ENCODE peak calls at places on chromosomes 1 and 21, in four cellular contexts. Z is SJSA1, W is fibroblast of lung, B is tibial nerve. L is an unnamed sample.

GRCh38 chr1:155504207-155504606 is 58.4 kb downstream of the ASH1L start:
- DNase-seq in W (peak; percentile 50), B (no peak), Z (no peak), L (no peak)

GRCh38 chr1:65343286-65343685 is 33.9 kb downstream of the DNAJC6 start:
- DNase-seq in B (no peak), W (peak; percentile 24), Z (no peak), L (no peak)

GRCh38 chr1:169784102-169784501 is 10.6 kb downstream of the METTL18 start:
- DNase-seq in W (no peak), Z (no peak), B (no peak), L (no peak)

GRCh38 chr1:65412256-65412983 is 8.0 kb upstream of the LEPR start:
- DNase-seq in W (no peak), Z (no peak), B (no peak), L (no peak)

GRCh38 chr1:76268341-76268740 is 193.8 kb downstream of the ST6GALNAC3 start:
- DNase-seq in B (no peak), Z (no peak), W (peak; percentile 36), L (no peak)

GRCh38 chr1:229147086-229147485 is 123.8 kb upstream of the RAB4A start:
- DNase-seq in Z (no peak), B (no peak), W (no peak), L (no peak)

GRCh38 chr21:45456014-45456835 is 51.3 kb downstream of the COL18A1 start:
- DNase-seq in W (no peak), B (no peak), Z (no peak), L (no peak)

GRCh38 chr1:9378801-9379200 is 86.1 kb downstream of the SPSB1 start:
- DNase-seq in B (no peak), Z (no peak), W (no peak), L (no peak)

GRCh38 chr1:245260116-245260882 is 105.5 kb downstream of the KIF26B start:
- DNase-seq in B (no peak), W (no peak), Z (no peak), L (no peak)

GRCh38 chr1:161740871-161741270 is 8.7 kb upstream of the DUSP12 start:
- DNase-seq in Z (no peak), B (no peak), W (no peak), L (no peak)

GRCh38 chr1:169931795-169932195 is 38.1 kb upstream of the SCYL3 start:
- DNase-seq in W (peak; percentile 49), B (no peak), Z (no peak), L (no peak)

GRCh38 chr1:31418626-31419025 is 5.6 kb downstream of the SERINC2 start:
- DNase-seq in Z (no peak), B (no peak), W (no peak), L (no peak)

GRCh38 chr1:21913258-21913657 is 23.9 kb downstream of the HSPG2 start:
- DNase-seq in W (no peak), Z (no peak), B (no peak), L (no peak)

GRCh38 chr1:32627596-32628162 is 22.7 kb downstream of the ZBTB8OS start:
- DNase-seq in Z (no peak), B (no peak), W (peak; percentile 11), L (no peak)

GRCh38 chr1:23436520-23437354 is 12.2 kb upstream of the TCEA3 start:
- DNase-seq in B (no peak), W (no peak), Z (no peak), L (no peak)

GRCh38 chr1:182575540-182576149 is 13.4 kb downstream of the RNASEL start:
- DNase-seq in B (no peak), W (peak; percentile 72), Z (no peak), L (peak; percentile 27)

GRCh38 chr1:39413902-39414528 is 77.4 kb upstream of the BMP8A start:
- DNase-seq in B (no peak), Z (no peak), W (no peak), L (no peak)

GRCh38 chr1:48761986-48762385 is 14.7 kb downstream of the BEND5 start:
- DNase-seq in W (peak; percentile 55), Z (no peak), B (no peak), L (no peak)

GRCh38 chr1:211648980-211649934 is 26.2 kb downstream of the NEK2 start:
- DNase-seq in Z (no peak), W (peak; percentile 41), B (peak; percentile 48), L (peak; percentile 44)

GRCh38 chr1:156750932-156751723 is at the start of gene HDGF:
- DNase-seq in Z (no peak), B (peak; percentile 39), W (peak; percentile 34), L (peak; percentile 45)

GRCh38 chr1:204254031-204254661 is 40.4 kb upstream of the GOLT1A start:
- DNase-seq in Z (no peak), W (peak; percentile 84), B (peak; percentile 66), L (peak; percentile 34)

GRCh38 chr1:29785554-29785953 is 549.2 kb downstream of the PTPRU start:
- DNase-seq in B (no peak), Z (no peak), W (no peak), L (no peak)

GRCh38 chr1:29785137-29785527 is 548.8 kb downstream of the PTPRU start:
- DNase-seq in Z (no peak), B (no peak), W (no peak), L (no peak)

GRCh38 chr1:29782846-29783500 is 546.7 kb downstream of the PTPRU start:
- DNase-seq in B (no peak), Z (no peak), W (no peak), L (no peak)

GRCh38 chr1:29784276-29785136 is 548.2 kb downstream of the PTPRU start:
- DNase-seq in B (no peak), W (no peak), Z (no peak), L (no peak)

GRCh38 chr1:29783501-29784275 is 547.4 kb downstream of the PTPRU start:
- DNase-seq in B (no peak), Z (no peak), W (no peak), L (no peak)
- H3K4me1 ChIP-seq in B (no peaks in the 10 kb centered on the region), Z (peaks cover 6% of the 10 kb centered on the region), W (no peaks in the 10 kb centered on the region), L (peaks cover 2% of the 10 kb centered on the region)

GRCh38 chr1:12454406-12455391 is 163.3 kb downstream of the DHRS3 start:
- DNase-seq in B (peak; percentile 69), Z (peak; percentile 78), W (peak; percentile 52), L (peak; percentile 81)
- H3K4me1 ChIP-seq in B (peaks cover 77% of the 10 kb centered on the region), Z (peaks cover 66% of the 10 kb centered on the region), W (peaks cover 17% of the 10 kb centered on the region), L (peaks cover 42% of the 10 kb centered on the region)

DNA sequence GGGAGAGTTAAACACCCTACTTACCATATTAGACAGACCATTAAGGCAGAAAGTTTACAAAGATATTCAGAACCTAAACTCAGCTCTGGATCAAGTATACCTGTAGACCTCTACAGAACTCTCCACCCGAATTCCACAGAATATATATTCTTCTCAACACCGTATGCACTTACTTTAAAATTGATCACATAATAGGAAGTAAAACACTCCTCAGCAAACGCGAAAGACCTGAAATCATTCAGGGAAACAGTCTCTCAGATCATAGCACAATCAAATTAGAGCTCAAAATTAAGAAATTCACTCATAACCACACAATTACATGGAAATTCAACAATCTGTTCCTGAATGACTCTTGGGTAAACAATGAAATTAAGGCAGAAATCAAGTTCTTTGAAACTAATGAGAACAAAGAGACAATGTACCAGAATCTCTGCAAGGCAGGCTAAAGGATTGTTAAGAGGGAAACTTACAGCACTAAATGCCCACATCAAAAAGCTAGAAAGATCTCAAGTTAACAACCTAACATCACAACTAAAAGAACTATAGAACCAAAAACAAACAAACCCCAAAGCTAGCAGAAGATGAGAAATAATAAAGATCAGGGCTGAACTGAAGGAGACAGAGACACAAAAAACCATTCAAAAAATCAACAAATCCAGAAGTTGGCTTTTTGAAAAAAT is 19.1 kb downstream of the CD84 start:
- DNase-seq in W (no peak), Z (no peak), B (no peak), L (no peak)
- H3K4me1 ChIP-seq in W (no peaks in the 10 kb centered on the region), Z (no peaks in the 10 kb centered on the region), B (no peaks in the 10 kb centered on the region), L (no peaks in the 10 kb centered on the region)

DNA sequence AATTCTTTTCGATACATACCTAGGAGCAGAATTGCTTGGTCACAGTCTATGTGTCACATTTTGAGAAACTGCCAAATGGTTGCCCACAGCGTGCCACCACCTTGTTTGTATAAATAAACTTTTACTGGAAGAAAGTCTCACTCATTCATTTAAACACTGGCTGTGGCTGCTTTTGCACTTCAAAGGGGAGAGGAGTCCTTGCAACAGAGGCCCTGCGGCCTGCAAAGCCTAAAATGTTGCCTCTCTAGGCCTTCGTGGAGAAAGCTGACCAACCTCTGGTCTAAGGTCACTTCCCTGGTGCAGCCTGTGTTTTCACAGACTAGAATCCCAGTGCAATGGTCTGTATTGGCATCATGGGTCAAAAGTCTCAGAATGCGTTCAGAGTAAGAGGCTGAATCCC is 8.3 kb downstream of the RIPK4 start:
- DNase-seq in B (no peak), W (no peak), Z (peak; percentile 80), L (peak; percentile 74)
- H3K4me1 ChIP-seq in B (peaks cover 3% of the 10 kb centered on the region), W (no peaks in the 10 kb centered on the region), Z (peaks cover 55% of the 10 kb centered on the region), L (peaks cover 74% of the 10 kb centered on the region)

DNA sequence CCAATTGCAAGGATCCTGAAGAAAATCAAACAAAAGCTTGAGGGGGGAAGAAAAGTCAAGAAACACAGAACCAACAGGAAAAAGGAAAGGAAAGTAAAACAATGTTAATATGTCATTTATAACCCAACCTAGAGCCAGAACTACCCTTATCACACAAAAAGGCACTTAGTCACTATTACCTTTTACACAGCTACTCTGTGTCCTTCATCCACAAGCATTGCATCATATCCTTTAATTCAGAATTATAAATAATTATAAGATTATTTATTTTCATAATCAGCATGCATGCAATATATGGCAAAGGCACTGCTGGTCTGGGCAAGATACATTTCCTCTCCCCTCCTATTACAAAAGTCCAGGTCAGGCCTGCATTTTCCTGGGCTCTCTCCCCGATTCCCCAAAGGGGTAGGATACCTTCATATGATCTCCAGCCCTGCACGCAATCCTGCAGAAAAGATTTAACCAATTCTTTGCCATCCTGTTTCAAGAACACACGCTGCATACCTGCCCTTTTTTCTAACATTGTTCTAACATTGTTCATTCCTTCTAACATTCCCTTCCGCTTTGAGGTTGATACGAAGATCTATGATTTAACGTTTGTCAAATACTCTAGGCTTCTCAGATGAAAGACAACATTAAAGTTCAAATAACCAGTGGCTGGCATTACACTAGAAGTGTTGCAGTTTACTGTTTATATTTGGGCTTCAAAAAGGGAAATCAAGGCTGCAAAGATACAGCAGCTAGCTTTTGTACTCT is 4.3 kb downstream of the PTPN14 start:
- DNase-seq in W (peak; percentile 40), B (no peak), Z (no peak), L (no peak)
- H3K4me1 ChIP-seq in W (peaks cover 2% of the 10 kb centered on the region), B (peaks cover 6% of the 10 kb centered on the region), Z (peaks cover 24% of the 10 kb centered on the region), L (peaks cover 46% of the 10 kb centered on the region)

DNA sequence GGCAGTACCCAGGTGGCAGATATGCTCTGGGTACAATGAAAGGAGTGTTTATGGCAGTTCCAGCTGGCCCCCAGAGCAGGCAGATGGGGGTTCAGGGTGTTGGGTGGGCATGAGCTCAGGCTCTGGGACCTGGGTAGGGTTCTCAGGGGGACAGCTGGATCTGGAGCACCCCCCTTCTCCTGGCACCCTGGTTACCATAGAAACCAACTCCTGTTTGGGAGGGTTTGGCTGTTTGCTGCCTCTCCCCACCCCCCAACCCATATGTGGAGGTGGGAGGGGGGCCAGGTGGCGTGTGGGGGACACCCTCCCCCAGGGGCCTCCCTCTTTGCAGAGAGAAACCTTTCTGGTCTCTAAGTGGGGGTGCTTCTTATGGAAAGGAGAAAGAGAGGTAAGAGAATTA is 7.2 kb downstream of the FOXO6 start:
- DNase-seq in B (no peak), W (no peak), Z (no peak), L (no peak)
- H3K4me1 ChIP-seq in B (peaks cover 22% of the 10 kb centered on the region), W (no peaks in the 10 kb centered on the region), Z (peaks cover 8% of the 10 kb centered on the region), L (peaks cover 45% of the 10 kb centered on the region)

L was measured in PC-9.